ENCODE peak calls at places on chromosomes 12 and 14, in ten cellular contexts. B is BE2C; R is effector CD4-positive, alpha-beta T cell; O is HEK293T; P is GM18507; K is fibroblast of lung; J is glutamatergic neuron; H is astrocyte of the cerebellum; I is lung; A is EL. W is an unnamed sample.

GRCh38 chr14:68794856-68795601 is 2.2 kb upstream of the ZFP36L1 start:
- DNase-seq in B (no peak), R (no peak), O (peak; percentile 37), P (no peak), K (peak; percentile 96), J (peak; percentile 11), H (no peak), I (peak; percentile 58), A (peak; percentile 90), W (no peak)

GRCh38 chr14:50362791-50363733 is 33.6 kb downstream of the CDKL1 start:
- DNase-seq in B (no peak), R (no peak), O (no peak), P (no peak), K (no peak), J (no peak), H (no peak), I (no peak), A (no peak), W (no peak)

GRCh38 chr14:65015391-65015790 is 28.7 kb downstream of the FNTB start:
- DNase-seq in B (no peak), R (no peak), O (no peak), P (no peak), K (no peak), J (no peak), H (no peak), I (no peak), A (no peak), W (no peak)

GRCh38 chr12:57637364-57637763 is 4.4 kb upstream of the B4GALNT1 start:
- DNase-seq in B (no peak), R (no peak), O (no peak), P (no peak), K (no peak), J (no peak), H (no peak), I (no peak), A (no peak), W (no peak)

GRCh38 chr14:73784988-73785313 is 66.7 kb upstream of the PTGR2 start:
- DNase-seq in B (no peak), R (no peak), O (no peak), P (no peak), K (no peak), J (no peak), H (no peak), I (no peak), A (no peak), W (no peak)

GRCh38 chr12:57845478-57846284 is 848 bp downstream of the CTDSP2 start:
- DNase-seq in B (peak; percentile 87), R (peak; percentile 47), O (peak; percentile 53), P (no peak), K (no peak), J (peak; percentile 79), H (no peak), I (peak; percentile 74), A (peak; percentile 54), W (peak; percentile 84)

GRCh38 chr14:68596211-68596610 is 196.7 kb downstream of the ZFP36L1 start:
- DNase-seq in B (no peak), R (no peak), O (no peak), P (no peak), K (no peak), J (no peak), H (no peak), I (no peak), A (no peak), W (no peak)

GRCh38 chr12:44433647-44434046 is 442.5 kb downstream of the NELL2 start:
- DNase-seq in B (no peak), R (no peak), O (no peak), P (no peak), K (no peak), J (no peak), H (no peak), I (no peak), A (no peak), W (no peak)

GRCh38 chr14:71203306-71203705 is 296.0 kb downstream of the PCNX1 start:
- DNase-seq in B (no peak), R (no peak), O (no peak), P (no peak), K (no peak), J (no peak), H (no peak), I (no peak), A (peak; percentile 79), W (no peak)

GRCh38 chr12:951166-951565 is 1.7 kb upstream of the RAD52 start:
- DNase-seq in B (no peak), R (no peak), O (no peak), P (no peak), K (no peak), J (no peak), H (no peak), I (no peak), A (no peak), W (no peak)

GRCh38 chr12:26113194-26113654 is 11.6 kb downstream of the BHLHE41 start:
- DNase-seq in B (no peak), R (no peak), O (no peak), P (no peak), K (no peak), J (no peak), H (no peak), I (no peak), A (no peak), W (no peak)

GRCh38 chr14:104171029-104171697 is 32.8 kb downstream of the KIF26A start:
- DNase-seq in B (no peak), R (no peak), O (no peak), P (no peak), K (no peak), J (no peak), H (no peak), I (peak; percentile 57), A (no peak), W (no peak)

W was measured in WERI-Rb-1.